ENCODE peak calls at places on chromosomes 1 and 21, in five cellular contexts. F is kidney epithelial cell, Y is Calu3, C is ACHN, O is osteocyte. X is an unnamed sample.

GRCh38 chr1:230768903-230769570 is 21.8 kb downstream of the CAPN9 start:
- DNase-seq in F (peak), Y (no peak), C (no peak), O (no peak), X (peak)

GRCh38 chr21:41742073-41742875 is 24.6 kb downstream of the RIPK4 start:
- DNase-seq in F (no peak), Y (no peak), C (no peak), O (no peak), X (no peak)

GRCh38 chr1:41347276-41347675 is 14.0 kb upstream of the FOXO6 start:
- DNase-seq in F (no peak), Y (no peak), C (no peak), O (no peak), X (no peak)

GRCh38 chr1:154337253-154337894 is 12.0 kb downstream of the ATP8B2 start:
- DNase-seq in F (no peak), Y (no peak), C (no peak), O (no peak), X (no peak)

GRCh38 chr1:15029786-15030185 is 123.8 kb upstream of the TMEM51 start:
- DNase-seq in F (no peak), Y (no peak), C (no peak), O (no peak), X (no peak)

GRCh38 chr1:64687725-64688285 is 57.1 kb upstream of the RAVER2 start:
- DNase-seq in F (no peak), Y (peak), C (no peak), O (no peak), X (peak)

GRCh38 chr1:232385221-232385620 is 244.7 kb downstream of the SIPA1L2 start:
- DNase-seq in F (peak), Y (no peak), C (no peak), O (no peak), X (peak)

GRCh38 chr1:83791821-83792437 is 207.0 kb downstream of the TTLL7 start:
- DNase-seq in F (no peak), Y (no peak), C (no peak), O (no peak), X (peak)

GRCh38 chr1:119968068-119968492 is 71.8 kb upstream of the ADAM30 start:
- DNase-seq in F (peak), Y (peak), C (peak), O (no peak), X (peak)

GRCh38 chr1:47216278-47217059 is 15.6 kb downstream of the TAL1 start:
- DNase-seq in F (no peak), Y (no peak), C (no peak), O (no peak), X (no peak)

GRCh38 chr1:34115233-34115632 is 49.8 kb downstream of the CSMD2 start:
- DNase-seq in F (no peak), Y (no peak), C (no peak), O (no peak), X (no peak)

GRCh38 chr1:73040811-73041210 is 758.5 kb upstream of the NEGR1 start:
- DNase-seq in F (no peak), Y (no peak), C (no peak), O (no peak), X (no peak)

GRCh38 chr1:40392206-40392605 is 18.7 kb downstream of the SMAP2 start:
- DNase-seq in F (no peak), Y (no peak), C (peak), O (no peak), X (peak)

GRCh38 chr1:8790987-8791386 is 26.5 kb downstream of the RERE start:
- DNase-seq in F (no peak), Y (no peak), C (no peak), O (no peak), X (no peak)

GRCh38 chr21:33267250-33267649 is 1.1 kb downstream of the IL10RB start:
- DNase-seq in F (no peak), Y (no peak), C (no peak), O (no peak), X (peak)

GRCh38 chr1:6144175-6144574 is 35.9 kb downstream of the CHD5 start:
- DNase-seq in F (no peak), Y (no peak), C (no peak), O (no peak), X (no peak)

GRCh38 chr21:46112731-46113215 is 14.9 kb downstream of the COL6A2 start:
- DNase-seq in F (no peak), Y (no peak), C (no peak), O (peak), X (no peak)

GRCh38 chr1:106926748-106927582 is 129.5 kb upstream of the PRMT6 start:
- DNase-seq in F (no peak), Y (no peak), C (no peak), O (no peak), X (peak)

GRCh38 chr1:172638885-172639831 is 19.7 kb upstream of the FASLG start:
- DNase-seq in F (peak), Y (peak), C (peak), O (no peak), X (peak)

GRCh38 chr1:44775930-44776748 is 799 bp downstream of the RPS8 start:
- DNase-seq in F (no peak), Y (no peak), C (no peak), O (no peak), X (no peak)

X was measured in EL.